ENCODE peak calls at places on chromosomes 16 and 17, in eight cellular contexts. Y is neural progenitor cell; O is Calu3; I is activated T-helper 1 cell treated with Interleukin-2 at 50 U/mL for 16 hours; M is cardiac fibroblast; E is ACHN; J is activated naive CD4-positive, alpha-beta T cell treated with anti-CD3 and anti-CD28 coated beads for 36 hours; G is activated CD8-positive, alpha-beta memory T cell treated with anti-CD3 and anti-CD28 coated beads for 48 hours. A is an unnamed sample.

GRCh38 chr17:2484876-2485275 is 26.8 kb downstream of the METTL16 start:
- DNase-seq in Y (peak; percentile 75), O (no peak), I (no peak), M (no peak), E (no peak), J (no peak), G (no peak), A (peak; percentile 81)

GRCh38 chr16:56632160-56632847 is at the start of gene MT1M:
- DNase-seq in Y (peak; percentile 66), O (no peak), I (no peak), M (no peak), E (peak; percentile 71), J (no peak), G (no peak), A (no peak)

GRCh38 chr17:38672788-38673713 is 1.7 kb downstream of the EPOP start:
- DNase-seq in Y (peak; percentile 50), O (no peak), I (no peak), M (no peak), E (no peak), J (no peak), G (no peak), A (no peak)

GRCh38 chr17:59893617-59894100 is 738 bp downstream of the RPS6KB1 start:
- DNase-seq in Y (peak; percentile 67), O (peak; percentile 1), I (no peak), M (peak; percentile 25), E (peak; percentile 39), J (peak; percentile 34), G (no peak), A (no peak)

GRCh38 chr17:21061158-21061835 is 18.5 kb upstream of the USP22 start:
- DNase-seq in Y (no peak), O (no peak), I (no peak), M (no peak), E (no peak), J (no peak), G (no peak), A (no peak)

GRCh38 chr17:78558181-78558850 is 18.9 kb downstream of the DNAH17 start:
- DNase-seq in Y (no peak), O (no peak), I (no peak), M (peak; percentile 39), E (peak; percentile 18), J (peak; percentile 33), G (no peak), A (peak; percentile 31)

GRCh38 chr17:56833023-56833811 is 503 bp downstream of the C17orf67 start:
- DNase-seq in Y (peak; percentile 90), O (peak; percentile 74), I (peak; percentile 55), M (peak; percentile 57), E (peak; percentile 80), J (peak; percentile 61), G (peak; percentile 36), A (peak; percentile 54)

GRCh38 chr17:57256708-57257112 is 387 bp downstream of the MSI2 start:
- DNase-seq in Y (peak; percentile 52), O (no peak), I (peak; percentile 18), M (peak; percentile 19), E (peak; percentile 42), J (peak; percentile 59), G (no peak), A (no peak)

GRCh38 chr17:10061131-10061581 is 137.2 kb downstream of the GAS7 start:
- DNase-seq in Y (no peak), O (no peak), I (no peak), M (no peak), E (no peak), J (no peak), G (no peak), A (no peak)

GRCh38 chr17:26962255-26963162 is 331.4 kb upstream of the WSB1 start:
- DNase-seq in Y (peak; percentile 15), O (no peak), I (no peak), M (no peak), E (no peak), J (no peak), G (no peak), A (no peak)

GRCh38 chr16:13939821-13940220 is 19.9 kb downstream of the ERCC4 start:
- DNase-seq in Y (no peak), O (no peak), I (no peak), M (no peak), E (no peak), J (no peak), G (no peak), A (no peak)

GRCh38 chr17:64095144-64095882 is 34.6 kb downstream of the ERN1 start:
- DNase-seq in Y (no peak), O (peak; percentile 34), I (no peak), M (no peak), E (no peak), J (peak; percentile 63), G (no peak), A (no peak)

GRCh38 chr17:47726796-47727703 is 6.0 kb upstream of the TBX21 start:
- DNase-seq in Y (no peak), O (no peak), I (no peak), M (no peak), E (no peak), J (no peak), G (no peak), A (no peak)

A was measured in glutamatergic neuron.